ENCODE peak calls at places on chromosome 9, in six cellular contexts. F is PC-3; Y is activated CD4-positive, alpha-beta T cell treated with anti-CD3 and anti-CD28 coated beads for 24 hours; A is CD4-positive, alpha-beta T cell; O is B cell; Q is NCI-H345. H is an unnamed sample.
A peak's percentile ranks its signal among the peaks of the same experiment; 100 is the strongest.

GRCh38 chr9:111657051-111657450 is 4.4 kb upstream of the GNG10 start:
- DNase-seq in F (no peak), Y (no peak), A (no peak), O (no peak), Q (no peak), H (no peak)

GRCh38 chr9:129656795-129657390 is 8.6 kb upstream of the PRRX2 start:
- DNase-seq in F (peak; percentile 87), Y (no peak), A (no peak), O (no peak), Q (no peak), H (no peak)

GRCh38 chr9:115524467-115525059 is 406.6 kb upstream of the TNC start:
- DNase-seq in F (peak; percentile 77), Y (no peak), A (no peak), O (no peak), Q (peak; percentile 47), H (peak; percentile 7)

GRCh38 chr9:127741831-127742434 is 6.8 kb upstream of the TOR2A start:
- DNase-seq in F (no peak), Y (no peak), A (no peak), O (no peak), Q (no peak), H (peak; percentile 98)

GRCh38 chr9:13266172-13266571 is 13.3 kb downstream of the MPDZ start:
- DNase-seq in F (no peak), Y (no peak), A (no peak), O (no peak), Q (no peak), H (no peak)

GRCh38 chr9:4959028-4959427 is 26.0 kb upstream of the JAK2 start:
- DNase-seq in F (no peak), Y (no peak), A (no peak), O (no peak), Q (no peak), H (no peak)

GRCh38 chr9:69750085-69750484 is 9.7 kb downstream of the PTAR1 start:
- DNase-seq in F (no peak), Y (no peak), A (no peak), O (no peak), Q (no peak), H (no peak)

GRCh38 chr9:91155181-91155580 is 206.5 kb downstream of the AUH start:
- DNase-seq in F (no peak), Y (no peak), A (no peak), O (no peak), Q (no peak), H (no peak)

GRCh38 chr9:127970401-127971313 is 10.1 kb downstream of the EEIG1 start:
- DNase-seq in F (peak; percentile 43), Y (no peak), A (peak; percentile 59), O (peak; percentile 78), Q (peak; percentile 96), H (peak; percentile 72)

GRCh38 chr9:121599872-121600585 is 51.4 kb upstream of the DAB2IP start:
- DNase-seq in F (no peak), Y (no peak), A (no peak), O (no peak), Q (no peak), H (peak; percentile 83)

GRCh38 chr9:128575469-128575868 is 23.1 kb downstream of the SPTAN1 start:
- DNase-seq in F (no peak), Y (no peak), A (no peak), O (no peak), Q (no peak), H (no peak)

GRCh38 chr9:128550770-128551651 is 1.4 kb upstream of the SPTAN1 start:
- DNase-seq in F (no peak), Y (no peak), A (no peak), O (no peak), Q (no peak), H (peak; percentile 40)

GRCh38 chr9:134163374-134164196 is 779 bp downstream of the RNU6ATAC start:
- DNase-seq in F (peak; percentile 50), Y (peak; percentile 39), A (peak; percentile 49), O (peak; percentile 68), Q (no peak), H (peak; percentile 82)

GRCh38 chr9:36118706-36119105 is 17.8 kb upstream of the GLIPR2 start:
- DNase-seq in F (no peak), Y (no peak), A (no peak), O (no peak), Q (no peak), H (no peak)